ENCODE peak calls at places on chromosome 3, in four cellular contexts. S, W, V and T are unnamed samples.

GRCh38 chr3:153601422-153601853 is 439.4 kb downstream of the RAP2B start:
- DNase-seq in S (no peak), V (no peak), W (no peak), T (no peak)

GRCh38 chr3:10503217-10503796 is 2.1 kb downstream of the ATP2B2 start:
- DNase-seq in S (no peak), V (no peak), W (no peak), T (no peak)

GRCh38 chr3:64209866-64210609 is 15.2 kb downstream of the PRICKLE2 start:
- DNase-seq in S (no peak), V (no peak), W (peak; percentile 42), T (peak; percentile 69)

GRCh38 chr3:15204005-15204404 is 2.0 kb upstream of the CAPN7 start:
- DNase-seq in W (no peak), V (peak; percentile 17), S (no peak), T (no peak)

GRCh38 chr3:157588386-157589060 is 85.3 kb upstream of the VEPH1 start:
- DNase-seq in S (no peak), W (no peak), V (no peak), T (no peak)

GRCh38 chr3:147130461-147130860 is 275.9 kb downstream of the ZIC4 start:
- DNase-seq in W (no peak), V (no peak), S (peak; percentile 41), T (no peak)

GRCh38 chr3:197226179-197226578 is 72.2 kb downstream of the DLG1 start:
- DNase-seq in V (no peak), S (no peak), W (no peak), T (no peak)

GRCh38 chr3:117434881-117435412 is 725.4 kb downstream of the TUSC7 start:
- DNase-seq in S (no peak), W (no peak), V (no peak), T (no peak)

GRCh38 chr3:59877679-59878427 is 828.0 kb upstream of the CFAP20DC start:
- DNase-seq in S (no peak), V (no peak), W (no peak), T (no peak)

GRCh38 chr3:42851228-42851834 is 24.3 kb downstream of the CYP8B1 start:
- DNase-seq in V (no peak), W (no peak), S (no peak), T (no peak)

DNA sequence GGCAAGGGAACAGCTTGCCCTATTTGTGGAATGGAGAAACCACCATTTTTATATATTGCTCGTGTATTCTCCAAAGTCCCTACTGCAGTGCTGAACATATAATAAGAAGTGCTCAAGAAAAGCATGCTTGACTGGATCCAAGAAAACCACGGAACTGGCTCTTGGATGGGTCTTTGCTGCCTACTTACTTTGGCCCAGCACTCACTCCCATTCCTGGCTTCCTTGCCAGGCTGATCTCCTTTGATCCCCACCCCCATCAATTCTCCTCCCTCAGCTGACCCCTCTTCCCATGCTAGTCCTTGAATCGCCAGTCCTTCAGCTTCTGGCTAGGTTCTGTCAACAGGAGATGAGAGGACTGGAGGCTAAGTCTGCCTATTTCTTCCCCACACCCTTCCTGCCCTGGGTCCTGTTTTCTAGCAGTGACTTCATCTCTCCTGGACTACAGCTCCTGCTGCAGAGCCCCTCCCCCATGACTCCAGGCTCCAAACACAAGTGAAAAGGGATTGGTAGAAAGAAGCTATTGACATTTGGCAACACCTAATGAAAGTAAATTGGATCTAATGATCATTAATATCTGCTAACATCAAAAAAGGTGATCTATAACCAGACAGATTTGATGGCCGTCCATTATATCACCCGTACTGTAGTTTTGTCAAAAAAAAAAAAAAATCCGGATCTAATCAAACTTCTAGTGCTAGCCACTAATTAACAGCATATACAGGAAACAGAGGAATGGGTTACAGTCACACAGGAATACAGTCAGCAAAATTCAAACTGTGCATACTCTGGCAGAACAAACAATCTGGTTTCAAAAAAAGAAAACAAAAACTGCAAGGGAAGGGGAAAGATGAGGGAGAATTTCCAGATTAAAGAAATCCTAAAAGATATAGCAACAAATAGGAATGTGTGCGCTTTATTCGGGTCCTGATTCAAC is 7.8 kb downstream of the FAM240A start:
- DNase-seq in W (no peak), S (no peak), V (no peak), T (peak; percentile 58)
- H3K27ac ChIP-seq in W (no peak overlapping the region), S (no peak overlapping the region), V (no peak overlapping the region), T (no peak overlapping the region)

GRCh38 chr3:39469258-39469657 is 1.8 kb downstream of the MOBP start:
- DNase-seq in V (no peak), W (no peak), S (no peak), T (no peak)
- H3K27ac ChIP-seq in V (no peak overlapping the region), W (peak overlapping the region; percentile 92), S (no peak overlapping the region), T (no peak overlapping the region)

GRCh38 chr3:135889417-135889816 is 76.1 kb upstream of the PPP2R3A start:
- DNase-seq in S (no peak), W (no peak), V (no peak), T (no peak)

GRCh38 chr3:135891121-135891520 is 74.4 kb upstream of the PPP2R3A start:
- DNase-seq in S (no peak), W (no peak), V (no peak), T (no peak)

GRCh38 chr3:135887220-135887619 is 78.3 kb upstream of the PPP2R3A start:
- DNase-seq in W (no peak), S (no peak), V (no peak), T (no peak)

DNA sequence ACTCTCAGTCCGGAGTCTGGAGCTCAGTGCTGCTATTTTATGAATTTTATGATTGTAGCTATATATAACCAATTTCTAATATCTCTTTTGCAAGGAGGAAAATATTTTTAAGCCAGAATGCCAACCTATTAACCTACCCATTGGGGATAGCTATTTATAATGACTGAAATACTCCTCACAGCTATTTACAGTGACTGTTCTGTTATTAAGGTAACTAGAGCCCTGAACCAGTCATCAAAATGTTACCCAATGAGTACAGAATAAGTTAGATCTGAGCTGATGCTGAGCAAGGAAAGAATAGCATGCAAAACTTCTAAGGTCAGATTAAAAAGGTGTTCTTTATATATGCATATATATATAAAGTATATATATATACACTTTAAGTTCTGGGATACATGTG is 79.6 kb upstream of the PPP2R3A start:
- DNase-seq in W (no peak), S (no peak), V (no peak), T (no peak)
- H3K27ac ChIP-seq in W (no peak overlapping the region), S (no peak overlapping the region), V (no peak overlapping the region), T (no peak overlapping the region)

DNA sequence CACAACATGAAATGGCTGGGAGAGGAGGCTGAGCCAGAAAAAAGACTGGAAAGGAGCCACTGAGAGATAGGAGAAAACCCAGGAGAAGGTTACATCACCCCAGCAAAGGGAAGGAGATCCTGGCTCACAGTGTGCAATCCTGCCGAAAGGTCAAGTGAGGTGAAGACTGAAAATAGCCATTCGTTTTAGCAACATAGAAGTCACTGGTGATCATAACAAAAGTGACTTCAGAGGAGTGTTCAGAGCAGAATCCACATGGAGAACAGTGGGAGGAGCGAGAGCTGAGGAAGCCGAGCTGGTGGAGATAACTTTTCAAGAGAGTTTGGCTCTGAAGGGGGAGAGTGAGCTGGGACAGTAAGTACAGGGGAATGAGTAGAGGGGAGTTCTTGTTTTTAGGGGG is 5.4 kb upstream of the HEG1 start:
- DNase-seq in S (peak; percentile 45), W (no peak), V (no peak), T (peak; percentile 19)
- H3K27ac ChIP-seq in S (peak overlapping the region; percentile 83), W (no peak overlapping the region), V (peak overlapping the region; percentile 87), T (peak overlapping the region; percentile 58)

GRCh38 chr3:142027713-142028112 is 121.6 kb downstream of the TFDP2 start:
- DNase-seq in S (peak; percentile 29), W (no peak), V (peak; percentile 6), T (peak; percentile 50)
- H3K27ac ChIP-seq in S (no peak overlapping the region), W (no peak overlapping the region), V (peak overlapping the region; percentile 20), T (peak overlapping the region; percentile 47)

GRCh38 chr3:56976666-56977560 is 83.6 kb upstream of the SPATA12 start:
- DNase-seq in W (no peak), S (no peak), V (no peak), T (no peak)

GRCh38 chr3:56980283-56980682 is 80.2 kb upstream of the SPATA12 start:
- DNase-seq in W (no peak), S (no peak), V (no peak), T (no peak)

GRCh38 chr3:56975562-56975961 is 84.9 kb upstream of the SPATA12 start:
- DNase-seq in W (no peak), S (no peak), V (no peak), T (no peak)

GRCh38 chr3:56974242-56974945 is 86.1 kb upstream of the SPATA12 start:
- DNase-seq in W (no peak), V (no peak), S (no peak), T (no peak)

GRCh38 chr3:56977561-56977889 is 82.9 kb upstream of the SPATA12 start:
- DNase-seq in S (no peak), W (no peak), V (no peak), T (no peak)
- H3K27ac ChIP-seq in S (no peak overlapping the region), W (peak overlapping the region; percentile 62), V (no peak overlapping the region), T (no peak overlapping the region)

GRCh38 chr3:176058856-176059255 is 1138.4 kb downstream of the TBL1XR1 start:
- DNase-seq in W (no peak), S (no peak), V (no peak), T (no peak)

DNA sequence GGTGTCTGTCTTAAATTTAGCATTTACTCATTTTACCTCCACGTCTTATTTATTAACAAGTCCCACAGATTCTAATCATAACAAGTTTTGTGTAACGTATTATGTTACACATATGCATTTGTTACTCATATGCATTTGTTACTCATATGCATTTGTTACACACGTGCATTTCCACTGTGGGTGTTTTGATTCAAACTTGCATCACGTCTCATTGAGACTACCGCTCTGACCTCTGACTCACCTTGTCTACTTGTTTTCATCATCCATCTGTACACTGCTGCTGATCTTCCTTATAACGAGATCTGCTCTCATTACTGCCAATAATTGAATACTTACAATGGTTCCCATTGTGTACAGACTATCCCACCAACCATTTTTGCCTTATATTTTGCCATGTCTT is 1141.4 kb downstream of the TBL1XR1 start:
- DNase-seq in W (no peak), V (no peak), S (no peak), T (no peak)
- H3K27ac ChIP-seq in W (no peak overlapping the region), V (no peak overlapping the region), S (no peak overlapping the region), T (no peak overlapping the region)

GRCh38 chr3:177576754-177577153 is 379.5 kb upstream of the TBL1XR1 start:
- DNase-seq in V (no peak), W (no peak), S (no peak), T (no peak)

GRCh38 chr3:177578488-177578887 is 381.2 kb upstream of the TBL1XR1 start:
- DNase-seq in V (no peak), S (no peak), W (no peak), T (no peak)

GRCh38 chr3:177580437-177580836 is 383.2 kb upstream of the TBL1XR1 start:
- DNase-seq in S (no peak), W (no peak), V (no peak), T (no peak)

GRCh38 chr3:177574232-177574856 is 377.1 kb upstream of the TBL1XR1 start:
- DNase-seq in V (peak; percentile 87), W (no peak), S (no peak), T (peak; percentile 30)

GRCh38 chr3:177579419-177579818 is 382.1 kb upstream of the TBL1XR1 start:
- DNase-seq in S (no peak), V (no peak), W (no peak), T (no peak)
- H3K27ac ChIP-seq in S (no peak overlapping the region), V (no peak overlapping the region), W (no peak overlapping the region), T (no peak overlapping the region)

DNA sequence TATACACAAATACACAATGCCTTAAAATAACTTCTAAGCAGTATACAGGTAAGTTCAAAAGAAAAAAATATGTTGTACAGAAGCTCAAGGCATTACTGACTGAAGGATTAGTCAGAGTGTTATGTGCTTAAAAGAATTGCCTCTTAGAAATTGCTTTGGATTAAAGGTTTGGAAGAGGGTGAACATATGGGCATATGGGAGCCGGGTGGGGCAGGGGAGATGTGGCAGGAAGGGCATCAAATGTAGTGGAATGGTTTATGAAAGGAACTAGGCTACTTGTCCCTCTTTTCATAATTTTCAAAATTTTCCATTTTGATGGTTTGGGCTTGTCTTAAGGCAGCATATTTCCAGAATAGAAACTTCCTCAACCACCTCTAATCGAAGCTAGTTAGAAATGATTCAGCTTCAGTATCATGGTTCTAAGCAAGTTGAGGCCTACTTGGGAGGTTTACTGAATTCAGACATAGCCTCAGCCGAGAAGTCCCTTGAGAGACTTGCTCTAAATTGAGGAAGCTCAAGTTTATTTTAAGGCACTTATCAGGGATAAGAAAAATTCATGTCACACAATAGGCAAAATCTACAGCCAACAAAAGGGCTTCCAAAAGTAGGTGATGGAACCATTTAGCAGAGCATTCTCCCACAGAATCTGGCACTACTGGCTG is 10.1 kb upstream of the GOLGB1 start:
- DNase-seq in V (no peak), S (no peak), W (no peak), T (no peak)
- H3K27ac ChIP-seq in V (no peak overlapping the region), S (no peak overlapping the region), W (no peak overlapping the region), T (no peak overlapping the region)